ENCODE peak calls at places on chromosomes 13 and 19, in four cellular contexts. D is WERI-Rb-1, N is suprapubic skin, R is neural progenitor cell. L is an unnamed sample. For H3K36me3, the result is how much of the 10 kb centered on the place peaks cover.

GRCh38 chr13:40255551-40255950 is 410.9 kb downstream of the FOXO1 start:
- DNase-seq in D (no peak), N (no peak), R (no peak), L (no peak)

GRCh38 chr13:98033277-98034247 is 80.1 kb downstream of the IPO5 start:
- DNase-seq in D (peak), N (no peak), R (peak), L (no peak)

GRCh38 chr13:40485611-40486517 is 180.6 kb downstream of the FOXO1 start:
- DNase-seq in D (no peak), N (no peak), R (peak), L (peak)

GRCh38 chr13:52405767-52406494 is at the start of gene THSD1:
- DNase-seq in D (peak), N (peak), R (peak), L (peak)

GRCh38 chr19:45362291-45362690 is 8.1 kb downstream of the ERCC2 start:
- DNase-seq in D (no peak), N (no peak), R (no peak), L (no peak)

GRCh38 chr19:54218960-54219661 is 3.7 kb downstream of the LILRB3 start:
- DNase-seq in D (no peak), N (no peak), R (no peak), L (no peak)

GRCh38 chr13:67091603-67092002 is 138.5 kb downstream of the PCDH9 start:
- DNase-seq in D (no peak), N (no peak), R (no peak), L (no peak)

GRCh38 chr13:37136633-37137032 is 31.2 kb upstream of the CSNK1A1L start:
- DNase-seq in D (no peak), N (no peak), R (no peak), L (no peak)

GRCh38 chr19:36259211-36259610 is 44.3 kb downstream of the ZNF146 start:
- DNase-seq in D (no peak), N (no peak), R (no peak), L (no peak)

GRCh38 chr13:36490055-36490454 is 57.8 kb downstream of the CCNA1 start:
- DNase-seq in D (no peak), N (no peak), R (no peak), L (no peak)

GRCh38 chr19:56617531-56617930 is 22.4 kb downstream of the ZNF71 start:
- DNase-seq in D (no peak), N (no peak), R (no peak), L (no peak)

GRCh38 chr13:113815151-113816058 is 48.5 kb downstream of the GAS6 start:
- DNase-seq in D (no peak), N (no peak), R (no peak), L (peak)

GRCh38 chr19:28934626-28935025 is 278.3 kb downstream of the UQCRFS1 start:
- DNase-seq in D (no peak), N (no peak), R (no peak), L (no peak)

GRCh38 chr19:45598267-45599011 is 3.6 kb downstream of the GPR4 start:
- DNase-seq in D (no peak), N (no peak), R (no peak), L (no peak)

GRCh38 chr13:20297181-20297580 is 65.1 kb upstream of the GJB6 start:
- DNase-seq in D (no peak), N (no peak), R (no peak), L (no peak)

GRCh38 chr13:39602277-39602613 is 748 bp downstream of the LHFPL6 start:
- DNase-seq in D (no peak), N (no peak), R (no peak), L (no peak)

DNA sequence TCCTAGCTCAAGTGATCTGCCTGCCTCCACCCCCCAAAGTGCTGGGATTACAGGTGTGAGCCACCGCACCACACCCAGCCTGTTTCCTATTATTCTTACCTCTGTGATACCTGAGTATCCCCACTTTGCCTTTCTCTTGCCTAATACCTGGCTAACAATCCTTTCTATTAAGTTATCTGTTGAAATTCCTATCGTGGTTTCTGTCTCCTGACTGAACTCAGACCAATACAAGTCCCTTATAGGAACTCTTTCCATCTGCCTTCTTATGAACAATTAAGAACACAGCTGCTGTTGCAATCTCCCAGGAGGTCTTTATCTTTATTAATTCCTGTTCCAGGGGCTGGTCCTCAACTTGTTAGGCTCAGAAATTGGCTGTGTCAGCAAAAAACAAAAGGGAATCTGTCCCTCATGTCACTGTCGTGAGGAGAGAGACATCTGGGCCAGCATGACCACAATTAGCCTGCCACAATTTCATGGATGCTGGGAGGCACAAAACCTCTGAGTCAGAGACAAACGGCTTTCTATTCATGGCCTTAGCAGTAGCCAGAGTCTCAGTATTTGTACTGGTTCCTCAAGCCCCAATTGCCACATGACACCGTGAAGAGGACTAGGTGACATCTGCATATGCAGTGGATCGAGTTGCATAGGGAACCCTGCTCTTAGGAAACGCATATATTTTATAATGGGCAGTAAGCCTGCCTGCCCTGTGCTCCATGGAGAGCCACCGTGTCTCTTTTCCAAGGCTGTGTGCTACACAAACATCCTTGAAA is 58.2 kb downstream of the NUFIP1 start:
- DNase-seq in D (no peak), N (peak), R (peak), L (no peak)
- TF ChIP-seq CTCF in D (no peak), N (no peak), R (no peak), L (no peak)

GRCh38 chr19:55284405-55285058 is 735 bp downstream of the BRSK1 start:
- DNase-seq in D (no peak), N (no peak), R (peak), L (no peak)

GRCh38 chr19:55285225-55285890 is 1.6 kb downstream of the BRSK1 start:
- DNase-seq in D (no peak), N (no peak), R (no peak), L (no peak)

GRCh38 chr19:55287361-55288079 is 3.7 kb downstream of the BRSK1 start:
- DNase-seq in D (no peak), N (no peak), R (no peak), L (no peak)

GRCh38 chr19:55279773-55280643 is at the start of gene HSPBP1:
- DNase-seq in D (peak), N (peak), R (peak), L (peak)

GRCh38 chr19:55283548-55284393 is at the start of gene BRSK1:
- DNase-seq in D (peak), N (no peak), R (peak), L (no peak)
- H3K4me3 ChIP-seq in D (peak), N (peak), R (peak), L (no peak)

GRCh38 chr13:108409735-108410134 is 140.2 kb downstream of the TNFSF13B start:
- DNase-seq in D (no peak), N (no peak), R (no peak), L (no peak)

GRCh38 chr13:108402850-108403249 is 133.3 kb downstream of the TNFSF13B start:
- DNase-seq in D (no peak), N (no peak), R (peak), L (no peak)

GRCh38 chr13:108407495-108407894 is 138.0 kb downstream of the TNFSF13B start:
- DNase-seq in D (no peak), N (no peak), R (no peak), L (no peak)

DNA sequence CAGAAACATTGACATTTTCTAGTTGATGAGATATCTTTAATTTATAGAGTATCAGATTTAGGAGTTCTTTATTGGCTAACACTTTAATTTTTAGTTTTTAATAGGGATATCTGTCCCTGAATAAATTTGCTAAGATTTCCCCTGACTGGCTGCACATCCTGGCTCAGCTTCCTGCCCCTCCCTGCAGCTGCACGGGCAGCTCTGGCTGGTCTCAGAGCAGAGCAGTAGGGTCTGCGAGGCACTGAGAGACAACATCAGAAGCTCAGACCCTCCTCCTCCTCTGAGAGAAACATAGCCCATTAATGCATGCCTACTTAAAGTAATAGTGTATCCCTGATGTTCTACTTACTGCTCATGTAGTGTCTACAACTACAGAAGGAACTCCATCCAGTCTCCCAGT is 139.2 kb downstream of the TNFSF13B start:
- DNase-seq in D (no peak), N (no peak), R (no peak), L (no peak)
- H3K36me3 ChIP-seq in D (under half), N (under half), R (under half), L (under half)

GRCh38 chr19:33814181-33815165 is 17.8 kb downstream of the KCTD15 start:
- DNase-seq in D (no peak), N (peak), R (no peak), L (no peak)

GRCh38 chr19:33813391-33814101 is 16.9 kb downstream of the KCTD15 start:
- DNase-seq in D (no peak), N (no peak), R (no peak), L (no peak)

GRCh38 chr19:33811736-33812387 is 15.2 kb downstream of the KCTD15 start:
- DNase-seq in D (no peak), N (no peak), R (no peak), L (no peak)

GRCh38 chr19:33811246-33811645 is 14.6 kb downstream of the KCTD15 start:
- DNase-seq in D (no peak), N (no peak), R (no peak), L (no peak)

GRCh38 chr19:33812388-33813330 is 16.0 kb downstream of the KCTD15 start:
- DNase-seq in D (no peak), N (no peak), R (no peak), L (no peak)
- TF ChIP-seq CTCF in D (peak), N (no peak), R (no peak), L (no peak)

DNA sequence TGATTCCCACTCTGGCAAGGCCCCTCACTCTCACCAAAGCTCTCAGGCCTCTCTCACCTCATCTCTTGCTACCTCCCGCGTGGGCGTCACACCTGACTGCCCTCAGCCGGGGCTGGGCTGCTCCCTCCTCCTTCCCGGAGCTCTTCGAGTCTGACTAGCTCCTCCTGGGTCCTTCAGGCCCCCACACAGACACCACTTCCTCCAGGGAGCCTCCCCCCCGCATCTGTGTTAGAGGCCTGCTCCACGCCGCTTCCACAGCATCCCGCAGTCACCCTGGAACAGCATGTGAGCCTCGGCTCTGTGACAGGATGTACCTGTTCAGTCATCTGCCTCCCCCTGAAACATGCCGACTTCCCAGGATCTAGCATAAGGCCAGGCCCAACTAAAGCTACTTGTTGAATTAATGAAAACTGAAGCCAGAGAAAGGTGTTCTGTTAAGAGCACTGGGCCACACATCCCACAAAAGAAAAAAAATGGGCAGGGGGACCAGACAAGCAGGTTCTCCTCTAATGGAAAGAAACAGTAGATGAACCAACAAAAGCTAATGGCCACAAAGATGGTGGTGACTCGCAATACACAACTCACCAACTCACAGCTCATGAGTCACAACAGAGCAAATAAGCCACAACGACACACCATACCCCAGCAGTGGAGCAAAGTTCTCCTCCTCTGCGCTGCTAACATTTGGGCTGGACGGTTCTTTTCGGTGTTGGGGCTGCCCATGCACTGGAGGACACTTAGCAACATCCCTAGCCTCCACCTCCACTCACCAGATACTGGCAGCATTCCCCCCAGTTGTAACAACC is 3.0 kb downstream of the PPP6R1 start:
- DNase-seq in D (no peak), N (peak), R (no peak), L (peak)
- H3K4me3 ChIP-seq in D (no peak), N (peak), R (no peak), L (peak)

GRCh38 chr19:9296336-9296735 is 13.3 kb downstream of the ZNF699 start:
- DNase-seq in D (no peak), N (no peak), R (no peak), L (no peak)

DNA sequence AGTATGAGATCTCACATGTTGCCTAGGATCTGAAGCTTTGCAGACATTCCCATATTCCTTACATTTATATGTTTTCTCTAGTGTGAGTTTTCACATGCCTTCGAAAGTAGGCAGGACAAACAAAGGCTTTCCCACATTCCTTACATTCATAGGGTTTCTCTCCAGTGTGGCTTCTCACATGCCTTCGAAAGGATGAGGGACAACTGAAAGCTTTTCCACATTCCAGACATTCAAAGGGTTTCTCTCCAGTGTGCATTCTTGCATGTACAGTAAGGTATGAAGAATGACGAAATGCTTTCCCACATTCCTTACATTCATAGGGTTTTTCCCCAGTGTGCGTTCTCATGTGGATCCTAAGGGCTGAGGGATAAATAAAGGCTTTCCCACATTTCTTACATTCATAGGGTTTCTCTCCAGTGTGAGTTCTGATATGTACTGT is 14.2 kb downstream of the ZNF699 start:
- DNase-seq in D (no peak), N (no peak), R (no peak), L (no peak)
- H3K36me3 ChIP-seq in D (under half), N (half or more), R (under half), L (under half)

GRCh38 chr19:12648088-12648487 is 18.5 kb downstream of the MAN2B1 start:
- DNase-seq in D (no peak), N (no peak), R (no peak), L (no peak)
- TF ChIP-seq CTCF in D (no peak), N (no peak), R (peak), L (no peak)

DNA sequence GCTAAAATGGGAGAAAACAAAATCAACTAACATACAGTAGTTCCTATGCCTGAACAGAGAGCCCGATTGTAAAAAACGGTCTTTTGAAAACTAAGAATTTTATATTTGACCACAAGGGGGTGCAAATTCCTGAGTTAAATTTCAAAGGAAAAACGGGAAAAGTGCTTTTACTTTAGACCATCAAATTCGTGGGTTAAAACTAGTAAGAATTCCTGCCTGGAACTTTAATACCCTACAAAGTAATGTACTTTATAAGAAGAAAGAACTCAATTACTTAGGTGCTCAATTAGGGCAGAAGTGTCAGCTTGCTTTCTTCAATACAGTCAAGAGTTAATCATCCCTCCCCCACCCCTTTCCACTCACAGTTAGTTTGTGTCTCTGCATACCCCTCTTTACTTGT is 69.8 kb downstream of the KCNRG start:
- DNase-seq in D (no peak), N (no peak), R (peak), L (no peak)
- H3K4me3 ChIP-seq in D (no peak), N (no peak), R (peak), L (no peak)

L was measured in GM06990.